ENCODE peak calls at places on chromosomes 16 and 17, in six cellular contexts. T is thoracic aorta, D is fibroblast of the aortic adventitia, G is lung, M is heart left ventricle, B is uterus. H is an unnamed sample.

GRCh38 chr17:80786470-80786869 is 205.2 kb upstream of the CHMP6 start:
- DNase-seq in T (no peak), D (no peak), G (no peak), M (no peak), B (no peak), H (no peak)

GRCh38 chr17:67322039-67322787 is 44.2 kb downstream of the PSMD12 start:
- DNase-seq in T (no peak), D (no peak), G (no peak), M (no peak), B (no peak), H (no peak)

GRCh38 chr16:73049051-73049910 is 1.4 kb upstream of the ZFHX3 start:
- DNase-seq in T (no peak), D (no peak), G (no peak), M (no peak), B (no peak), H (no peak)

GRCh38 chr17:76736349-76737081 is 616 bp downstream of the SRSF2 start:
- DNase-seq in T (no peak), D (peak), G (peak), M (peak), B (peak), H (peak)

GRCh38 chr17:81399481-81400153 is 4.4 kb downstream of the BAHCC1 start:
- DNase-seq in T (no peak), D (no peak), G (no peak), M (no peak), B (no peak), H (no peak)

GRCh38 chr16:81608515-81609209 is 164.1 kb downstream of the CMIP start:
- DNase-seq in T (no peak), D (peak), G (no peak), M (peak), B (no peak), H (peak)

GRCh38 chr17:40953876-40954275 is 12.9 kb downstream of the KRT39 start:
- DNase-seq in T (no peak), D (peak), G (no peak), M (no peak), B (no peak), H (peak)

GRCh38 chr16:68062910-68063393 is 22.2 kb upstream of the NFATC3 start:
- DNase-seq in T (no peak), D (no peak), G (no peak), M (no peak), B (no peak), H (no peak)

GRCh38 chr16:29701214-29701555 is 22.2 kb downstream of the QPRT start:
- DNase-seq in T (no peak), D (no peak), G (no peak), M (no peak), B (no peak), H (no peak)

GRCh38 chr17:28247671-28248556 is 71.1 kb upstream of the TMEM97 start:
- DNase-seq in T (no peak), D (no peak), G (no peak), M (no peak), B (no peak), H (no peak)

GRCh38 chr17:30323262-30323894 is 10.5 kb downstream of the TMIGD1 start:
- DNase-seq in T (no peak), D (no peak), G (no peak), M (no peak), B (no peak), H (no peak)

GRCh38 chr17:74769856-74770497 is 6.2 kb downstream of the NAT9 start:
- DNase-seq in T (no peak), D (no peak), G (no peak), M (no peak), B (no peak), H (no peak)

GRCh38 chr16:31087971-31088370 is 772 bp downstream of the PRSS53 start:
- DNase-seq in T (no peak), D (no peak), G (no peak), M (no peak), B (no peak), H (no peak)

GRCh38 chr17:33910200-33910857 is 344.8 kb upstream of the CCL2 start:
- DNase-seq in T (no peak), D (no peak), G (no peak), M (no peak), B (no peak), H (no peak)

GRCh38 chr16:50259334-50260205 is 6.8 kb upstream of the ADCY7 start:
- DNase-seq in T (no peak), D (peak), G (no peak), M (peak), B (peak), H (peak)

GRCh38 chr17:61459434-61459809 is 7.2 kb downstream of the TBX4 start:
- DNase-seq in T (no peak), D (no peak), G (no peak), M (no peak), B (no peak), H (no peak)

GRCh38 chr17:82321947-82322466 is 4.6 kb upstream of the CD7 start:
- DNase-seq in T (no peak), D (no peak), G (no peak), M (no peak), B (no peak), H (no peak)

GRCh38 chr17:13508916-13509315 is 92.8 kb downstream of the HS3ST3A1 start:
- DNase-seq in T (no peak), D (peak), G (no peak), M (no peak), B (no peak), H (peak)

GRCh38 chr16:87040169-87041117 is 276.7 kb downstream of the C16orf95 start:
- DNase-seq in T (no peak), D (no peak), G (no peak), M (no peak), B (no peak), H (no peak)

GRCh38 chr16:28494141-28494851 is at the start of gene APOBR:
- DNase-seq in T (no peak), D (no peak), G (peak), M (peak), B (no peak), H (no peak)

GRCh38 chr16:21300309-21301167 is 22.4 kb upstream of the CRYM start:
- DNase-seq in T (peak), D (peak), G (peak), M (peak), B (peak), H (peak)

GRCh38 chr17:61848247-61848646 is 15.1 kb downstream of the BRIP1 start:
- DNase-seq in T (no peak), D (no peak), G (no peak), M (no peak), B (no peak), H (no peak)

GRCh38 chr16:67641779-67642708 is 2.9 kb upstream of the CARMIL2 start:
- DNase-seq in T (no peak), D (peak), G (peak), M (no peak), B (no peak), H (peak)

GRCh38 chr17:78838574-78839005 is 2.0 kb downstream of the USP36 start:
- DNase-seq in T (no peak), D (no peak), G (peak), M (peak), B (no peak), H (no peak)

GRCh38 chr17:48605409-48605864 is 651 bp upstream of the HOXB6 start:
- DNase-seq in T (no peak), D (no peak), G (no peak), M (no peak), B (no peak), H (no peak)

GRCh38 chr17:16919663-16920627 is 52.0 kb downstream of the TNFRSF13B start:
- DNase-seq in T (no peak), D (no peak), G (no peak), M (no peak), B (no peak), H (no peak)

GRCh38 chr16:14609716-14610115 is 20.3 kb downstream of the PARN start:
- DNase-seq in T (no peak), D (no peak), G (no peak), M (no peak), B (no peak), H (no peak)

GRCh38 chr16:11423315-11424117 is 78.3 kb downstream of the RMI2 start:
- DNase-seq in T (no peak), D (no peak), G (no peak), M (no peak), B (no peak), H (no peak)

GRCh38 chr16:29663020-29663828 is at the start of gene SPN:
- DNase-seq in T (no peak), D (no peak), G (no peak), M (no peak), B (no peak), H (no peak)

GRCh38 chr17:7803981-7804380 is 30.0 kb upstream of the KDM6B start:
- DNase-seq in T (no peak), D (peak), G (peak), M (no peak), B (no peak), H (peak)

GRCh38 chr16:4472880-4473279 is 1.5 kb downstream of the NMRAL1 start:
- DNase-seq in T (no peak), D (no peak), G (no peak), M (no peak), B (no peak), H (no peak)

GRCh38 chr16:67951485-67951884 is 7.6 kb upstream of the LCAT start:
- DNase-seq in T (no peak), D (no peak), G (no peak), M (peak), B (no peak), H (no peak)

GRCh38 chr16:70715113-70715711 is 29.4 kb upstream of the MTSS2 start:
- DNase-seq in T (peak), D (peak), G (peak), M (peak), B (peak), H (peak)

GRCh38 chr16:85615852-85616607 is 2.9 kb downstream of the GSE1 start:
- DNase-seq in T (no peak), D (peak), G (peak), M (peak), B (peak), H (peak)

GRCh38 chr16:85615014-85615851 is 2.1 kb downstream of the GSE1 start:
- DNase-seq in T (no peak), D (peak), G (peak), M (no peak), B (no peak), H (no peak)

GRCh38 chr16:85618509-85618908 is 5.4 kb downstream of the GSE1 start:
- DNase-seq in T (no peak), D (no peak), G (no peak), M (no peak), B (no peak), H (no peak)

GRCh38 chr16:85617948-85618347 is 4.8 kb downstream of the GSE1 start:
- DNase-seq in T (no peak), D (no peak), G (peak), M (no peak), B (no peak), H (no peak)

DNA sequence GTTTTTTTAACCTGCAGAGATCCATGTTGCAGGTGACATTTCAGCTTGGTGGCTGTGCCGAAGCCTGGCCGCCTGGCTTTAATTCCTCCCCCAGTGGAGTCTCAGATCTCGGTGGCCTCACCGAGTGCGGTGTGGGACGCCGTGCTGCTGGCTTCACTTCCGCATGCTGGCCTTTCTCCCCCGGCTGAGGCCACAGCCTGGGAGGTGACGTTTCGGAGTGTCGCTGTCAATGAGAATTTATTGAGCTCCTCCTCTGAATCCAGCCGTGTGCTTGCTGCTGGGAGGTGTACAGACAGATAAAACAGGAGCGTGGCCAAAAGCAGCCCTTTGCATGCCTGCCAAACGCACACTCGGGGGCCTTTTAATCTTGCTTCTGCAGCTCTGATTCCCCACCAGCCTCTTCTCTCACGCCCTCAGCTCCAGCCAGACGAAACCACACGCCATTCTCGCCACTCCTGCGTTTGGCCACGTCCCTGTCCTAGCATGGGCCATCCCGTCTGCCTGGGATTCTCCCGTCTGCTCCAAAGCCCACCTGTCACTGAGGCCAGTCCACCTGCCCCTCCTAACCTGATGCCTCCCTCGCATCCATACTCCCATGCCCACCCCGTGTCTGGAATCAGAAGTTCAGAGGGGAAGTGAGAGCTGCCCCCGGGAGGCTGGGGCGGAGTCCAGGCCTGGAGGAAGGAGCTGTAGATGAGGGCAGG is 3.6 kb downstream of the GSE1 start:
- DNase-seq in T (no peak), D (no peak), G (peak), M (no peak), B (peak), H (no peak)
- H3K4me3 ChIP-seq in T (peak), D (no peak), G (no peak), M (no peak), B (no peak), H (no peak)

DNA sequence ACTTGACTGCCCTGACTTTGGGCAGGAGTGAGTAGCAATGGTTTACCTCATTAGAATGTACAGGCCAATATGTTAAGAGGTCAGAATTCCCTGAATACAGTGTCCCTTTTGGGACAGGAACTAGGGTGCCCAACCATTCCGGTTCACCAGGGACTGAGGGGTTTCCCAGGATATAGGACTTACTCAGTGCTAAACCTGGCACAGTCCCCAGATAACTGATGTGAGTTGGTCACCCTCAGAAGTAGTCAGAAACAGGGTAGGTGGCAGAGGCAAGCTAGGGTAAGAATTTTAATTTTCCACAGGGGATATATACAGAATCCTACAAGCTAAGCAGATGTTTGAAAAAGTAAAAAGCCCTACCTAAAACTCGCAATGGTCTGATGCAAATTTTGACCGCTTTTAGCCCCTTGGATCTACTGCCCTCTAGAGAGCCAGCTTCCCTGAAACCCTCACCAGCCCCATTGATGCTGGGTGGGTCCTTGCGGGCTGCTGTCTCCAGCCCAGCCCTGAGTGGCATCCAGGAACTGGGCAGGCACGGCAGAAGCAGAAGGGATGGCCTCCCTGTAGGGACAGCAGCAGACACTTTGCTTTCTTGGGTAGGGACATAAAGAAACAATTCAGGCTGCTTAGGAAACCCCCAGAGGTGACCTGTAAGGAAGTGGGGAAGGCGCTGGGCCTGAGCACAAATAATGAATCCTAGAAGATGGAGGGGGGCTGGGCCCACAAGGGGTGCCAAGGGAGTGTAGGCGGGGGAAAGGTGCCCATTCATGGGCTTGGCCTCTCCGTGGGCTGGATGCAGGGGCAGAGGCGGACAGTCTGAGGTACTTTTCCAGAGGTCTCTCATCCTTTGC is 434.8 kb downstream of the SLC39A11 start:
- DNase-seq in T (no peak), D (no peak), G (no peak), M (no peak), B (no peak), H (no peak)
- TF ChIP-seq CTCF in T (no peak), D (no peak), G (no peak), M (no peak), B (no peak), H (no peak)

DNA sequence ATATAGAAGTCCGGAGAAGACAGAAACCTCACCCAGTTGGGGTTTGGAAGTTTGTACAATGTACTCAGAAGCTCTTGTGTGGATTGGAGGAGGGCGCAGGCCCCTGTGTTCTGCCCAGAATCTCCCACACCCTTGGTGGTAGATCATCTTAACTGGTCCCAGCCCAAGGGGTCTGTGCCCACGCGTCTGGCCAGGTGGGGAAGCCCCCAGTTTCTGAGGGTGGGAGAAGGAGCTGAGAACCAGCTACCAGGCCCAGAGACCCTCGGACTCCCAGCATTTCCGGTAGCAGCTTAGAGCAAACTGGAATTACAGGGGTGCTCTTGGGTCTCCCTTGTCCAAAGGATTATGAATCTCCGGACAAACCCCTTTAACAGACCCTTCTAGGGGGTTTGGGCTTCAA is 2.3 kb upstream of the PPP1R9B start:
- DNase-seq in T (no peak), D (no peak), G (no peak), M (no peak), B (no peak), H (no peak)
- H3K4me3 ChIP-seq in T (peak), D (no peak), G (no peak), M (no peak), B (no peak), H (no peak)

GRCh38 chr17:15087946-15088345 is 177.2 kb downstream of the PMP22 start:
- DNase-seq in T (no peak), D (no peak), G (no peak), M (peak), B (no peak), H (no peak)

GRCh38 chr17:15092762-15093161 is 172.4 kb downstream of the PMP22 start:
- DNase-seq in T (no peak), D (peak), G (no peak), M (no peak), B (no peak), H (peak)

GRCh38 chr17:15092261-15092660 is 172.9 kb downstream of the PMP22 start:
- DNase-seq in T (no peak), D (no peak), G (no peak), M (no peak), B (no peak), H (no peak)

GRCh38 chr17:15090533-15090932 is 174.6 kb downstream of the PMP22 start:
- DNase-seq in T (no peak), D (no peak), G (no peak), M (no peak), B (no peak), H (no peak)

GRCh38 chr17:15091825-15092224 is 173.3 kb downstream of the PMP22 start:
- DNase-seq in T (no peak), D (no peak), G (no peak), M (no peak), B (no peak), H (no peak)
- TF ChIP-seq CTCF in T (no peak), D (no peak), G (no peak), M (no peak), B (no peak), H (no peak)

DNA sequence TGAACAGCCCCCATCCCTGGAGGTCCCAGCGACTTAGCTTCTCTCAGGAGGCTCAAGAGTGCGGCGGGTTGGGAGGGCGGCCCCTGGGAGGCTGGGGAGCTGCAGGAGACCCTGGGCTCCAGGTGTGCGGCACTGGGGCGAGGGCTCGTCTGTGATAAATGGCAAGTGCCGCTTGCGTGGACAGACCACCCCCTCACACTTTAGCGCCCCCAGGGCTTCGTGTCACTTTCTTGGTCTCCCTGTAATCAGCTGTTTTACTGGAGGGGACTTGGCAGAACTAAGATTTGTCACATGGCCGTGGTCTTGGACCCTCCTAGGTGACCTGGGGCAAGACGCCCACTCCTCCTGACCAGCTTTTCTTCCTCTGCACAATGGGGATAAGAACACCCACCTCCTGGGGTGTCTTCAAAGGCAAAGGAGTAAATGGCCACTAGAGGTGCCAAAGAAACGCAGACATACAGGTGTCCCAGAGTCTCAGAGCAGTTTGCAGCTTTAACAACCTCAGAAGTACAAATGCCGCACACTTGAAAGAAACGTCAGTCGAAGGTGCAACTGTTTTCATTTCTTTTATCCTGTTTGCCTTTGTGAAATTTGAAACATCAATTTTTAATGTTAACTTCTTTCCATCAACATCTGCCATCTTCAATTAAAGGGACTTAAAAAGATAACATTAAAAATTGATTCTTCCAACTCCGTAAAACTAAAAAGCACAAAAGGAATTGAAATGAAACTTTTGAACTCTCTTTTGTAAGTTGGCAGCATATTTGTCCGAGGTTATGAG is 946 bp downstream of the OSGIN1 start:
- DNase-seq in T (no peak), D (peak), G (no peak), M (no peak), B (no peak), H (peak)
- H3K4me3 ChIP-seq in T (peak), D (peak), G (peak), M (peak), B (peak), H (peak)

DNA sequence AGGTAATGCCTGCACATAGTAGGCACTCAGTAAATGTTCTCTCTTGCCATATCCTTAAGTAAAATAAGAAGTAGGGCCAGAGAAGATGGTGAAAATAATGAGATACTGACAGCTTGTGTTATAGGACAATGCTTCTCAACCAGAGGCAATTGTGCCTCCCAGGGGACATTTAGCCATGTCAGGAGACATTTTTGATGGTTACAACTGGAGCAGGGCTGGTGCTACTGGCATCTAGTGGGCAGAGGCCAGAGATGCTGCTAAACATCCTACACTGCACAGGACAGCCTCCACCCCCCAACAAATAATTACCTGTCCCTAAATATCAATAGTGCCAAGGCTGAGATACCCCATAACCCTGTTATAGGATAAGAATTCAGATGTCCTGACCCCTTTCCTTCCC is 1.7 kb downstream of the RAD51D start:
- DNase-seq in T (no peak), D (peak), G (no peak), M (no peak), B (no peak), H (peak)
- TF ChIP-seq CTCF in T (no peak), D (peak), G (no peak), M (no peak), B (no peak), H (peak)

H was measured in fibroblast of pulmonary artery.